ENCODE peak calls at places on chromosomes 6 and 20, in eight cellular contexts. One of them, this sample, is unnamed.

GRCh38 chr6:29653452-29654038 is 3.3 kb upstream of the MOG start:
- DNase-seq in transverse colon: peak; percentile 23
- DNase-seq in A549: peak; percentile 79
- DNase-seq in sigmoid colon: no peak
- DNase-seq in ovary: peak; percentile 39
- DNase-seq in stomach: peak; percentile 47
- DNase-seq in HepG2: peak; percentile 69
- DNase-seq in H1: no peak
- DNase-seq in this sample: peak; percentile 69

GRCh38 chr6:44682987-44683779 is 295.7 kb downstream of the CDC5L start:
- DNase-seq in transverse colon: no peak
- DNase-seq in A549: no peak
- DNase-seq in sigmoid colon: no peak
- DNase-seq in ovary: no peak
- DNase-seq in stomach: no peak
- DNase-seq in HepG2: no peak
- DNase-seq in H1: peak; percentile 13
- DNase-seq in this sample: no peak

GRCh38 chr6:153563001-153563400 is 431.9 kb upstream of the RGS17 start:
- DNase-seq in transverse colon: no peak
- DNase-seq in A549: peak; percentile 7
- DNase-seq in sigmoid colon: no peak
- DNase-seq in ovary: no peak
- DNase-seq in stomach: no peak
- DNase-seq in HepG2: peak; percentile 4
- DNase-seq in H1: no peak
- DNase-seq in this sample: no peak

GRCh38 chr6:109237082-109237985 is 142.0 kb downstream of the CEP57L1 start:
- DNase-seq in transverse colon: no peak
- DNase-seq in A549: no peak
- DNase-seq in sigmoid colon: no peak
- DNase-seq in ovary: no peak
- DNase-seq in stomach: no peak
- DNase-seq in HepG2: no peak
- DNase-seq in H1: no peak
- DNase-seq in this sample: no peak

GRCh38 chr6:4401408-4402367 is 266.3 kb upstream of the ECI2 start:
- DNase-seq in transverse colon: no peak
- DNase-seq in A549: peak; percentile 59
- DNase-seq in sigmoid colon: no peak
- DNase-seq in ovary: no peak
- DNase-seq in stomach: no peak
- DNase-seq in HepG2: no peak
- DNase-seq in H1: no peak
- DNase-seq in this sample: peak; percentile 62

GRCh38 chr20:44720617-44720993 is 5.4 kb downstream of the CCN5 start:
- DNase-seq in transverse colon: no peak
- DNase-seq in A549: peak; percentile 97
- DNase-seq in sigmoid colon: no peak
- DNase-seq in ovary: no peak
- DNase-seq in stomach: no peak
- DNase-seq in HepG2: no peak
- DNase-seq in H1: no peak
- DNase-seq in this sample: no peak

GRCh38 chr20:38125157-38126056 is 39.7 kb downstream of the TGM2 start:
- DNase-seq in transverse colon: peak; percentile 65
- DNase-seq in A549: peak; percentile 63
- DNase-seq in sigmoid colon: peak; percentile 79
- DNase-seq in ovary: peak; percentile 82
- DNase-seq in stomach: peak; percentile 95
- DNase-seq in HepG2: peak; percentile 90
- DNase-seq in H1: peak; percentile 48
- DNase-seq in this sample: peak; percentile 71

GRCh38 chr6:35568967-35569606 is 56.4 kb upstream of the TULP1 start:
- DNase-seq in transverse colon: peak; percentile 58
- DNase-seq in A549: peak; percentile 12
- DNase-seq in sigmoid colon: peak; percentile 80
- DNase-seq in ovary: no peak
- DNase-seq in stomach: peak; percentile 47
- DNase-seq in HepG2: peak; percentile 16
- DNase-seq in H1: peak; percentile 83
- DNase-seq in this sample: no peak

GRCh38 chr20:21101453-21102251 is 4.5 kb downstream of the LINC00237 start:
- DNase-seq in transverse colon: no peak
- DNase-seq in A549: no peak
- DNase-seq in sigmoid colon: no peak
- DNase-seq in ovary: no peak
- DNase-seq in stomach: no peak
- DNase-seq in HepG2: no peak
- DNase-seq in H1: peak; percentile 76
- DNase-seq in this sample: peak; percentile 87

GRCh38 chr6:170137911-170138910 is 152.7 kb downstream of the DLL1 start:
- DNase-seq in transverse colon: no peak
- DNase-seq in A549: no peak
- DNase-seq in sigmoid colon: peak; percentile 56
- DNase-seq in ovary: no peak
- DNase-seq in stomach: peak; percentile 23
- DNase-seq in HepG2: no peak
- DNase-seq in H1: peak; percentile 28
- DNase-seq in this sample: peak; percentile 80

GRCh38 chr6:157754351-157754750 is 68.7 kb upstream of the SNX9 start:
- DNase-seq in transverse colon: no peak
- DNase-seq in A549: no peak
- DNase-seq in sigmoid colon: no peak
- DNase-seq in ovary: no peak
- DNase-seq in stomach: no peak
- DNase-seq in HepG2: no peak
- DNase-seq in H1: no peak
- DNase-seq in this sample: no peak

GRCh38 chr6:112040933-112041332 is 13.0 kb upstream of the CCN6 start:
- DNase-seq in transverse colon: no peak
- DNase-seq in A549: no peak
- DNase-seq in sigmoid colon: no peak
- DNase-seq in ovary: no peak
- DNase-seq in stomach: no peak
- DNase-seq in HepG2: no peak
- DNase-seq in H1: no peak
- DNase-seq in this sample: no peak

GRCh38 chr6:168193816-168194701 is 115.0 kb upstream of the FRMD1 start:
- DNase-seq in transverse colon: no peak
- DNase-seq in A549: peak; percentile 40
- DNase-seq in sigmoid colon: peak; percentile 54
- DNase-seq in ovary: no peak
- DNase-seq in stomach: peak; percentile 24
- DNase-seq in HepG2: peak; percentile 60
- DNase-seq in H1: peak; percentile 63
- DNase-seq in this sample: no peak

GRCh38 chr6:133291671-133292070 is 50.5 kb downstream of the EYA4 start:
- DNase-seq in transverse colon: no peak
- DNase-seq in A549: no peak
- DNase-seq in sigmoid colon: no peak
- DNase-seq in ovary: no peak
- DNase-seq in stomach: no peak
- DNase-seq in HepG2: no peak
- DNase-seq in H1: no peak
- DNase-seq in this sample: no peak

GRCh38 chr20:17498641-17499040 is 32.5 kb downstream of the BFSP1 start:
- DNase-seq in transverse colon: no peak
- DNase-seq in A549: no peak
- DNase-seq in sigmoid colon: peak; percentile 35
- DNase-seq in ovary: no peak
- DNase-seq in stomach: no peak
- DNase-seq in HepG2: no peak
- DNase-seq in H1: no peak
- DNase-seq in this sample: peak; percentile 45

GRCh38 chr6:87714093-87714809 is 12.2 kb upstream of the AKIRIN2 start:
- DNase-seq in transverse colon: no peak
- DNase-seq in A549: peak; percentile 61
- DNase-seq in sigmoid colon: no peak
- DNase-seq in ovary: no peak
- DNase-seq in stomach: no peak
- DNase-seq in HepG2: no peak
- DNase-seq in H1: peak; percentile 30
- DNase-seq in this sample: no peak

GRCh38 chr20:46739441-46740213 is 30.2 kb downstream of the SLC2A10 start:
- DNase-seq in transverse colon: no peak
- DNase-seq in A549: no peak
- DNase-seq in sigmoid colon: no peak
- DNase-seq in ovary: no peak
- DNase-seq in stomach: peak; percentile 35
- DNase-seq in HepG2: no peak
- DNase-seq in H1: no peak
- DNase-seq in this sample: no peak

GRCh38 chr20:20549699-20550098 is 162.7 kb downstream of the RALGAPA2 start:
- DNase-seq in transverse colon: no peak
- DNase-seq in A549: peak; percentile 17
- DNase-seq in sigmoid colon: no peak
- DNase-seq in ovary: no peak
- DNase-seq in stomach: no peak
- DNase-seq in HepG2: peak; percentile 31
- DNase-seq in H1: no peak
- DNase-seq in this sample: no peak

GRCh38 chr6:95686272-95686671 is 108.9 kb downstream of the MANEA start:
- DNase-seq in transverse colon: no peak
- DNase-seq in A549: no peak
- DNase-seq in sigmoid colon: no peak
- DNase-seq in ovary: no peak
- DNase-seq in stomach: no peak
- DNase-seq in HepG2: no peak
- DNase-seq in H1: no peak
- DNase-seq in this sample: no peak

GRCh38 chr20:5090191-5090590 is 29.6 kb downstream of the PCNA start:
- DNase-seq in transverse colon: no peak
- DNase-seq in A549: no peak
- DNase-seq in sigmoid colon: no peak
- DNase-seq in ovary: no peak
- DNase-seq in stomach: no peak
- DNase-seq in HepG2: no peak
- DNase-seq in H1: no peak
- DNase-seq in this sample: peak; percentile 60

GRCh38 chr6:43178951-43179830 is 2.8 kb upstream of the CUL9 start:
- DNase-seq in transverse colon: no peak
- DNase-seq in A549: no peak
- DNase-seq in sigmoid colon: no peak
- DNase-seq in ovary: no peak
- DNase-seq in stomach: no peak
- DNase-seq in HepG2: no peak
- DNase-seq in H1: no peak
- DNase-seq in this sample: no peak

GRCh38 chr6:35757461-35758123 is 18.8 kb upstream of the CLPSL2 start:
- DNase-seq in transverse colon: no peak
- DNase-seq in A549: peak; percentile 57
- DNase-seq in sigmoid colon: no peak
- DNase-seq in ovary: no peak
- DNase-seq in stomach: no peak
- DNase-seq in HepG2: peak; percentile 75
- DNase-seq in H1: no peak
- DNase-seq in this sample: no peak

GRCh38 chr20:47455133-47456040 is 46.3 kb upstream of the NCOA3 start:
- DNase-seq in transverse colon: no peak
- DNase-seq in A549: peak; percentile 86
- DNase-seq in sigmoid colon: no peak
- DNase-seq in ovary: no peak
- DNase-seq in stomach: no peak
- DNase-seq in HepG2: peak; percentile 100
- DNase-seq in H1: no peak
- DNase-seq in this sample: no peak

GRCh38 chr6:155292711-155293110 is 21.6 kb downstream of the TFB1M start:
- DNase-seq in transverse colon: no peak
- DNase-seq in A549: no peak
- DNase-seq in sigmoid colon: no peak
- DNase-seq in ovary: no peak
- DNase-seq in stomach: no peak
- DNase-seq in HepG2: no peak
- DNase-seq in H1: no peak
- DNase-seq in this sample: no peak

GRCh38 chr20:64152906-64153305 is 11.3 kb upstream of the MYT1 start:
- DNase-seq in transverse colon: no peak
- DNase-seq in A549: no peak
- DNase-seq in sigmoid colon: peak; percentile 44
- DNase-seq in ovary: no peak
- DNase-seq in stomach: no peak
- DNase-seq in HepG2: no peak
- DNase-seq in H1: no peak
- DNase-seq in this sample: peak; percentile 70

GRCh38 chr6:108207013-108207412 is 41.2 kb downstream of the NR2E1 start:
- DNase-seq in transverse colon: no peak
- DNase-seq in A549: no peak
- DNase-seq in sigmoid colon: no peak
- DNase-seq in ovary: no peak
- DNase-seq in stomach: no peak
- DNase-seq in HepG2: no peak
- DNase-seq in H1: no peak
- DNase-seq in this sample: no peak

GRCh38 chr6:90454835-90455427 is 131.9 kb downstream of the MAP3K7 start:
- DNase-seq in transverse colon: no peak
- DNase-seq in A549: no peak
- DNase-seq in sigmoid colon: no peak
- DNase-seq in ovary: no peak
- DNase-seq in stomach: no peak
- DNase-seq in HepG2: no peak
- DNase-seq in H1: no peak
- DNase-seq in this sample: no peak

GRCh38 chr20:2005359-2005758 is 11.5 kb upstream of the PDYN start:
- DNase-seq in transverse colon: no peak
- DNase-seq in A549: no peak
- DNase-seq in sigmoid colon: no peak
- DNase-seq in ovary: no peak
- DNase-seq in stomach: no peak
- DNase-seq in HepG2: no peak
- DNase-seq in H1: no peak
- DNase-seq in this sample: no peak
- TF ChIP-seq EP300 in transverse colon: no peak
- TF ChIP-seq EP300 in A549: no peak
- TF ChIP-seq EP300 in sigmoid colon: no peak
- TF ChIP-seq EP300 in ovary: no peak
- TF ChIP-seq EP300 in stomach: no peak
- TF ChIP-seq EP300 in HepG2: no peak
- TF ChIP-seq EP300 in H1: no peak
- TF ChIP-seq EP300 in this sample: no peak

GRCh38 chr20:53760025-53760441 is 166.4 kb upstream of the ZNF217 start:
- DNase-seq in transverse colon: no peak
- DNase-seq in A549: no peak
- DNase-seq in sigmoid colon: no peak
- DNase-seq in ovary: no peak
- DNase-seq in stomach: no peak
- DNase-seq in HepG2: no peak
- DNase-seq in H1: no peak
- DNase-seq in this sample: no peak
- TF ChIP-seq CTCF in transverse colon: no peak
- TF ChIP-seq CTCF in A549: no peak
- TF ChIP-seq CTCF in sigmoid colon: no peak
- TF ChIP-seq CTCF in ovary: no peak
- TF ChIP-seq CTCF in stomach: no peak
- TF ChIP-seq CTCF in HepG2: no peak
- TF ChIP-seq CTCF in H1: no peak
- TF ChIP-seq CTCF in this sample: no peak

GRCh38 chr6:82641677-82642076 is 278.1 kb downstream of the TPBG start:
- DNase-seq in transverse colon: no peak
- DNase-seq in A549: no peak
- DNase-seq in sigmoid colon: no peak
- DNase-seq in ovary: no peak
- DNase-seq in stomach: no peak
- DNase-seq in HepG2: no peak
- DNase-seq in H1: no peak
- DNase-seq in this sample: no peak
- TF ChIP-seq POLR2A in transverse colon: no peak
- TF ChIP-seq POLR2A in A549: no peak
- TF ChIP-seq POLR2A in sigmoid colon: no peak
- TF ChIP-seq POLR2A in ovary: no peak
- TF ChIP-seq POLR2A in stomach: no peak
- TF ChIP-seq POLR2A in HepG2: no peak
- TF ChIP-seq POLR2A in H1: no peak
- TF ChIP-seq POLR2A in this sample: no peak

GRCh38 chr6:11705069-11705468 is 73.5 kb downstream of the ADTRP start:
- DNase-seq in transverse colon: no peak
- DNase-seq in A549: no peak
- DNase-seq in sigmoid colon: no peak
- DNase-seq in ovary: no peak
- DNase-seq in stomach: no peak
- DNase-seq in HepG2: no peak
- DNase-seq in H1: no peak
- DNase-seq in this sample: no peak
- TF ChIP-seq EP300 in transverse colon: no peak
- TF ChIP-seq EP300 in A549: no peak
- TF ChIP-seq EP300 in sigmoid colon: no peak
- TF ChIP-seq EP300 in ovary: no peak
- TF ChIP-seq EP300 in stomach: no peak
- TF ChIP-seq EP300 in HepG2: no peak
- TF ChIP-seq EP300 in H1: no peak
- TF ChIP-seq EP300 in this sample: no peak

This sample was measured in upper lobe of left lung.